ENCODE peak calls at places on chromosomes 1 and 21, in five cellular contexts. V, K, Z, J and U are unnamed samples.

GRCh38 chr1:117562581-117563491 is 43.0 kb upstream of the TENT5C start:
- DNase-seq in K (peak; percentile 52), J (peak; percentile 68), V (peak; percentile 66), Z (no peak), U (no peak)

GRCh38 chr1:99634971-99635624 is 10.8 kb upstream of the PALMD start:
- DNase-seq in J (no peak), K (no peak), Z (no peak), V (no peak), U (no peak)

GRCh38 chr21:15592271-15592860 is 137.4 kb upstream of the USP25 start:
- DNase-seq in V (no peak), K (no peak), J (no peak), Z (peak; percentile 47), U (no peak)

GRCh38 chr1:232221790-232222499 is 408.0 kb downstream of the SIPA1L2 start:
- DNase-seq in V (no peak), Z (peak; percentile 52), J (no peak), K (peak; percentile 78), U (no peak)

GRCh38 chr1:236948381-236948780 is 55.9 kb downstream of the MT1HL1 start:
- DNase-seq in K (no peak), Z (no peak), J (no peak), V (no peak), U (no peak)

GRCh38 chr1:37519613-37520012 is 5.0 kb upstream of the MEAF6 start:
- DNase-seq in V (no peak), J (no peak), Z (no peak), K (no peak), U (no peak)

GRCh38 chr1:59976194-59977074 is 49.9 kb upstream of the CYP2J2 start:
- DNase-seq in V (peak; percentile 91), K (peak; percentile 72), Z (peak; percentile 78), J (peak; percentile 73), U (peak; percentile 79)

GRCh38 chr21:42777757-42778344 is 101.5 kb downstream of the WDR4 start:
- DNase-seq in V (no peak), K (peak; percentile 75), Z (no peak), J (no peak), U (no peak)

GRCh38 chr1:31154000-31154631 is 85.6 kb downstream of the NKAIN1 start:
- DNase-seq in J (no peak), K (no peak), V (no peak), Z (no peak), U (no peak)

GRCh38 chr1:173410133-173410793 is 66.9 kb upstream of the PRDX6 start:
- DNase-seq in Z (no peak), J (no peak), K (no peak), V (no peak), U (no peak)

GRCh38 chr1:116404699-116405098 is 31.7 kb downstream of the ATP1A1 start:
- DNase-seq in K (no peak), Z (no peak), J (no peak), V (no peak), U (no peak)

GRCh38 chr21:17463441-17463840 is 49.4 kb upstream of the CXADR start:
- DNase-seq in Z (peak; percentile 69), K (no peak), J (no peak), V (no peak), U (no peak)

GRCh38 chr21:31310750-31311149 is 33.3 kb downstream of the TIAM1 start:
- DNase-seq in J (no peak), V (no peak), Z (no peak), K (no peak), U (no peak)

GRCh38 chr1:113133038-113133437 is 60.0 kb downstream of the LRIG2 start:
- DNase-seq in V (no peak), J (no peak), K (no peak), Z (no peak), U (no peak)

GRCh38 chr1:66563094-66563800 is 29.3 kb downstream of the SGIP1 start:
- DNase-seq in K (no peak), Z (peak; percentile 57), V (no peak), J (no peak), U (no peak)

GRCh38 chr1:117467336-117467735 is 100.1 kb downstream of the MAN1A2 start:
- DNase-seq in K (no peak), Z (no peak), J (no peak), V (no peak), U (no peak)

GRCh38 chr1:186374313-186375151 is 521 bp downstream of the TPR start:
- DNase-seq in K (peak; percentile 31), J (no peak), V (no peak), Z (peak; percentile 52), U (no peak)

GRCh38 chr1:207025144-207025880 is 7.2 kb downstream of the C1orf116 start:
- DNase-seq in J (no peak), V (no peak), K (peak; percentile 75), Z (peak; percentile 57), U (no peak)

GRCh38 chr1:21283524-21283923 is 6.7 kb downstream of the ECE1 start:
- DNase-seq in K (no peak), Z (no peak), V (no peak), J (no peak), U (no peak)

GRCh38 chr1:111582644-111583618 is 36.7 kb upstream of the RAP1A start:
- DNase-seq in J (no peak), K (no peak), Z (no peak), V (no peak), U (no peak)

GRCh38 chr1:199079994-199080393 is 441.2 kb downstream of the PTPRC start:
- DNase-seq in Z (no peak), K (no peak), J (no peak), V (no peak), U (no peak)

GRCh38 chr1:38134294-38134755 is 87.7 kb upstream of the POU3F1 start:
- DNase-seq in Z (no peak), V (no peak), J (no peak), K (no peak), U (no peak)

GRCh38 chr1:1625404-1625775 is 6.6 kb upstream of the MMP23B start:
- DNase-seq in K (no peak), V (no peak), J (peak; percentile 78), Z (no peak), U (peak; percentile 67)

GRCh38 chr21:32423320-32423719 is 10.8 kb downstream of the EVA1C start:
- DNase-seq in K (no peak), J (no peak), V (no peak), Z (no peak), U (no peak)

GRCh38 chr1:195733826-195734225 is 874.4 kb downstream of the KCNT2 start:
- DNase-seq in K (no peak), V (no peak), Z (peak; percentile 27), J (no peak), U (no peak)

GRCh38 chr21:31530918-31531705 is 128.4 kb upstream of the SOD1 start:
- DNase-seq in J (peak; percentile 79), V (no peak), Z (peak; percentile 38), K (peak; percentile 9), U (no peak)

GRCh38 chr1:96236156-96236739 is 485.3 kb upstream of the PTBP2 start:
- DNase-seq in K (peak; percentile 44), V (no peak), J (no peak), Z (peak; percentile 69), U (no peak)

GRCh38 chr1:80633947-80634710 is 1166.6 kb upstream of the ADGRL2 start:
- DNase-seq in V (no peak), J (no peak), Z (no peak), K (no peak), U (no peak)

GRCh38 chr1:25694167-25694566 is 77.6 kb downstream of the MAN1C1 start:
- DNase-seq in J (no peak), V (no peak), K (peak; percentile 38), Z (peak; percentile 63), U (no peak)

GRCh38 chr21:25997788-25998611 is 172.6 kb downstream of the APP start:
- DNase-seq in V (no peak), Z (peak; percentile 22), K (no peak), J (no peak), U (no peak)

GRCh38 chr1:29648798-29649374 is 412.6 kb downstream of the PTPRU start:
- DNase-seq in V (peak; percentile 70), Z (no peak), J (no peak), K (no peak), U (peak; percentile 43)

GRCh38 chr1:49251385-49251784 is 474.7 kb upstream of the BEND5 start:
- DNase-seq in Z (no peak), V (no peak), K (no peak), J (peak; percentile 27), U (no peak)
- TF ChIP-seq CTCF in Z (no peak), V (no peak), K (no peak), J (no peak), U (no peak)

DNA sequence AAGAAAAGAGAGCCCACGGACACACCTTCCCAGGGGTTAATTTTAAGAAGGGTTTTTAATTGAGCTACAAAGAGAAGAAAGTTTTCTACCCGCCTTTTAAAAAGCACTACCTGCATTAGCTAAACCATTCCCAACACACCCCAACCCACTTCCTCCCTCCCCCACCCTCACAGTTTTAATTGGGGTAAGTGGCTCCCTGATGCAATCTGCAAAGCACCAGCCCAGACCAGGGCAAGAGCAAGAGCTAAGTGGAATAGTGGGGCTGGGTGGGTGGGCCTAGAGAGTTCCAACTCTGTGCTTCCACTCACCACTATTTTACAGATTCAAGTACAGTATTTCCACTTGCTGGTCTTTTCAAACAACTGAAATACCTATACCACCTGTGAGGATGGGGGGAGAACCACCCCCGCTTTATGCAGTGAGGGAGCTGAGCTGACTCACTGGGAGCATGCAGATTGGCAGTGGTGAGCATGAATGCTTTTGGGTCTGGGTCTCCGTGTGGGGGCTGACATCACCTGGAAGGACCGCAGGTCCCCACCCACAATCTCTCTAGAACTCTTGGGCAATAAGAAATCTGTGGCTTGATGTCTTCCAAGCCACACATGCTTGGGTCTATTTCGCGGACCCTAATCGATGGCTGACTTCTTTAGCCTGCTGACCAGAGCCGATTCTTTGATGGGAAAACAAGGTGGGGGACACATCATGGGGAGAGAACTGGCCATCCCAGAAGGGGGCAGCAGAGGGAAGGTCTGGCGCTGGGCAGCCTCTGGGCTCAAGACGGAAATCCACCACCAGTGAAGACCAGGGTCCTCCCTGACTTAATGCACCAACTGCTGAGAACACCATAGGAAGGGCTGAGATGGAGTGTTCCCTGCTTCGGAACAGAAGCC is 95.5 kb downstream of the SSBP3 start:
- DNase-seq in Z (peak; percentile 69), V (no peak), K (no peak), J (no peak), U (no peak)
- TF ChIP-seq CTCF in Z (peak; percentile 51), V (peak; percentile 46), K (no peak), J (peak; percentile 41), U (peak; percentile 70)

GRCh38 chr1:36475910-36476604 is 6.7 kb downstream of the CSF3R start:
- DNase-seq in V (no peak), J (no peak), Z (no peak), K (peak; percentile 34), U (no peak)
- TF ChIP-seq CTCF in V (no peak), J (no peak), Z (no peak), K (no peak), U (no peak)

DNA sequence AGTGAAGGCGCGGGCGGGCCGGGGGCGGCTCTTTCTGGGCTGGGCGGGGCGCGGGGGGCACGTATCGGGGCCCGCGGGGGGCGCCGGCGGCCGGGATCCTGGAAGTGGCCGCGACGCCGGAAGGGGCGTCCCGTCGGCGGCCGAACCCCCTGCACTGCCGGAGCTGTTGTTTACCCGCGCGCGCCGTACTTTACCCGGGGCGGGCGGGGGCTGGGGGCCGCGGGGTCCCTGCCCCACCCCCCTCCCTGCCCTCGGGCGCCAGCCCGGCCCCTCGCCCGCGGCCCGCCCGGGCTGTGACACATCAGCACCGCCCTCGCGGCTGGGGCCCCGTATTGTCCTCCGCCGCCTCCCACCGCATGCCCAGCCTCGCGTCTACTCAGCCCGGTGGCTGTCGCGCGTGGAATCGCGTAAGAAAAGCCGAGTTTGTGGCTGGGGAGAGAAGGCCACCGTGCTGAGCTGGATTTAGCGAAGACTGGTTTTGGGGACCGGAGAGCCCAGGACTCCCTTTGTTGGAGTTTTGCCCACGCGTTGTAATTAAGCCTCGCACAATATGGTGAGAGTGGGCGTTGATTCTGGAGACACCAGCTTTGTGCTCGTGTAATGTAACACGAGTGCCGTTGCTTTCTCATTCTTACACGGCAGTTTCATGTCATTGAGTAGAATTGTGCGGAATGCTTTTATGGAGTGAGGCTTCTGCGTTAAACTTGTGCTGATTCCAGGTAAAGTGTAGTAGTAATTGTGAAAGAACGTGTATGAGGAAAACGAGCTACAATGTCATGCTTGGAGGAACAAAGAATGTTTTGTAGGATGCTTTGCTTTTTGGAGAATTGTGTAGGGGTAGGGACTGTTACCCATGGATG is 554 bp downstream of the BACH1 start:
- DNase-seq in K (peak; percentile 59), J (peak; percentile 81), V (no peak), Z (peak; percentile 90), U (peak; percentile 78)
- TF ChIP-seq CTCF in K (no peak), J (no peak), V (no peak), Z (no peak), U (peak; percentile 12)